ENCODE peak calls at places on chromosome 15, in four cellular contexts. G is posterior cingulate gyrus; K is activated T-cell treated with anti-CD3 and anti-CD28 coated beads, Interleukin-2, amount 50 U/mL, for 72 hours; Q is dorsolateral prefrontal cortex. B is an unnamed sample.
A peak's percentile ranks its signal among the peaks of the same experiment; 100 is the strongest.

GRCh38 chr15:57506422-57506821 is 85.3 kb upstream of the MYZAP start:
- DNase-seq in Q (no peak), K (no peak), G (no peak), B (no peak)

GRCh38 chr15:64702816-64703631 is 72.4 kb downstream of the RBPMS2 start:
- DNase-seq in Q (peak; percentile 96), G (peak; percentile 100), K (peak; percentile 95), B (peak; percentile 99)

GRCh38 chr15:83904107-83904720 is 250.3 kb downstream of the ADAMTSL3 start:
- DNase-seq in K (no peak), Q (no peak), G (no peak), B (no peak)

GRCh38 chr15:70078578-70079417 is 18.9 kb downstream of the TLE3 start:
- DNase-seq in Q (no peak), G (no peak), K (no peak), B (no peak)

GRCh38 chr15:40936709-40937666 is 7.8 kb downstream of the DLL4 start:
- DNase-seq in K (no peak), G (no peak), Q (no peak), B (no peak)

GRCh38 chr15:93974804-93975481 is 256.4 kb upstream of the MCTP2 start:
- DNase-seq in K (no peak), G (no peak), Q (no peak), B (no peak)

GRCh38 chr15:50562735-50563640 is 16.5 kb upstream of the USP50 start:
- DNase-seq in K (peak; percentile 44), G (no peak), Q (no peak), B (no peak)

GRCh38 chr15:45199136-45199810 is 11.5 kb upstream of the SHF start:
- DNase-seq in K (peak; percentile 59), G (no peak), Q (no peak), B (peak; percentile 47)

GRCh38 chr15:64622410-64623260 is 152.8 kb downstream of the RBPMS2 start:
- DNase-seq in G (no peak), K (peak; percentile 58), Q (no peak), B (no peak)

GRCh38 chr15:64911317-64912186 is at the start of gene ANKDD1A:
- DNase-seq in Q (no peak), G (peak; percentile 60), K (peak; percentile 55), B (peak; percentile 81)

GRCh38 chr15:83559310-83559966 is 94.5 kb upstream of the ADAMTSL3 start:
- DNase-seq in Q (peak; percentile 80), K (peak; percentile 34), G (peak; percentile 76), B (peak; percentile 73)

GRCh38 chr15:69957175-69957574 is 140.5 kb downstream of the TLE3 start:
- DNase-seq in K (no peak), Q (no peak), G (no peak), B (no peak)

GRCh38 chr15:45486317-45486716 is 36.2 kb downstream of the SLC30A4 start:
- DNase-seq in K (no peak), G (no peak), Q (no peak), B (no peak)

GRCh38 chr15:39403674-39404117 is 177.2 kb upstream of the THBS1 start:
- DNase-seq in K (no peak), Q (no peak), G (no peak), B (no peak)

GRCh38 chr15:32855942-32856341 is 138.1 kb downstream of the GREM1 start:
- DNase-seq in G (no peak), K (no peak), Q (no peak), B (no peak)

GRCh38 chr15:66646308-66646707 is 55.7 kb upstream of the SMAD6 start:
- DNase-seq in Q (no peak), K (no peak), G (no peak), B (no peak)

GRCh38 chr15:92833493-92834271 is 66.4 kb upstream of the CHD2 start:
- DNase-seq in G (no peak), Q (no peak), K (no peak), B (no peak)

GRCh38 chr15:101020451-101020850 is 101.3 kb downstream of the LRRK1 start:
- DNase-seq in Q (no peak), G (no peak), K (no peak), B (no peak)

GRCh38 chr15:53978248-53978906 is at the start of gene UNC13C:
- DNase-seq in K (no peak), G (peak; percentile 35), Q (peak; percentile 34), B (peak; percentile 73)

GRCh38 chr15:94293411-94294402 is 62.3 kb downstream of the MCTP2 start:
- DNase-seq in K (no peak), G (no peak), Q (no peak), B (no peak)

GRCh38 chr15:76829939-76830338 is 75.2 kb downstream of the SCAPER start:
- DNase-seq in G (no peak), K (no peak), Q (no peak), B (no peak)

GRCh38 chr15:49235446-49236207 is 65.6 kb downstream of the GALK2 start:
- DNase-seq in Q (peak; percentile 75), G (peak; percentile 69), K (peak; percentile 21), B (peak; percentile 71)

GRCh38 chr15:100997442-100997841 is 78.3 kb downstream of the LRRK1 start:
- DNase-seq in K (no peak), G (no peak), Q (no peak), B (no peak)

GRCh38 chr15:36313881-36314280 is 265.5 kb upstream of the CDIN1 start:
- DNase-seq in G (no peak), K (no peak), Q (no peak), B (no peak)

GRCh38 chr15:83352124-83352523 is 67.7 kb upstream of the BNC1 start:
- DNase-seq in K (no peak), Q (no peak), G (no peak), B (no peak)

GRCh38 chr15:94579261-94579660 is 347.9 kb downstream of the MCTP2 start:
- DNase-seq in Q (no peak), K (no peak), G (peak; percentile 13), B (no peak)

GRCh38 chr15:90809536-90809935 is 58.9 kb upstream of the FURIN start:
- DNase-seq in Q (no peak), G (no peak), K (no peak), B (no peak)

GRCh38 chr15:70788114-70789049 is 25.0 kb upstream of the UACA start:
- DNase-seq in G (no peak), K (no peak), Q (no peak), B (no peak)

GRCh38 chr15:93341164-93341563 is 252.2 kb upstream of the RGMA start:
- DNase-seq in Q (no peak), G (no peak), K (no peak), B (no peak)

GRCh38 chr15:33535135-33535534 is 224.4 kb downstream of the RYR3 start:
- DNase-seq in Q (no peak), K (no peak), G (no peak), B (no peak)

GRCh38 chr15:51425517-51426033 is 84.1 kb downstream of the GLDN start:
- DNase-seq in K (no peak), Q (no peak), G (no peak), B (no peak)

GRCh38 chr15:35874260-35874905 is 328.4 kb upstream of the DPH6 start:
- DNase-seq in Q (no peak), K (no peak), G (no peak), B (no peak)

GRCh38 chr15:47843124-47843663 is 125.9 kb downstream of the SEMA6D start:
- DNase-seq in G (no peak), K (no peak), Q (no peak), B (no peak)

GRCh38 chr15:92747047-92747446 is 91.5 kb upstream of the FAM174B start:
- DNase-seq in K (no peak), G (no peak), Q (no peak), B (no peak)

B was measured in head of caudate nucleus.